ENCODE peak calls at places on chromosome 22, in ten cellular contexts. Q is nephron progenitor cell, R is MM.1S, Y is vagina, S is osteocyte, I is brain microvascular endothelial cell, N is heart left ventricle, P is HL-60, B is esophagus squamous epithelium, W is body of pancreas. A is an unnamed sample.

GRCh38 chr22:33274214-33274828 is 216.1 kb upstream of the SYN3 start:
- DNase-seq in Q (peak), R (no peak), Y (no peak), S (no peak), I (no peak), N (no peak), P (peak), B (no peak), W (no peak), A (peak)

GRCh38 chr22:24325105-24325757 is 54.6 kb downstream of the SPECC1L start:
- DNase-seq in Q (no peak), R (peak), Y (no peak), S (no peak), I (peak), N (no peak), P (peak), B (no peak), W (peak), A (peak)

GRCh38 chr22:38316340-38317236 is 645 bp downstream of the CSNK1E start:
- DNase-seq in Q (peak), R (peak), Y (no peak), S (peak), I (no peak), N (peak), P (peak), B (no peak), W (peak), A (peak)

GRCh38 chr22:39396797-39397195 is 2.8 kb upstream of the TAB1 start:
- DNase-seq in Q (no peak), R (no peak), Y (no peak), S (no peak), I (no peak), N (peak), P (no peak), B (no peak), W (no peak), A (no peak)

GRCh38 chr22:39254789-39255298 is 10.1 kb upstream of the PDGFB start:
- DNase-seq in Q (no peak), R (peak), Y (no peak), S (no peak), I (peak), N (peak), P (no peak), B (no peak), W (no peak), A (peak)

GRCh38 chr22:23227380-23227779 is 47.1 kb downstream of the BCR start:
- DNase-seq in Q (no peak), R (no peak), Y (no peak), S (no peak), I (no peak), N (no peak), P (no peak), B (no peak), W (no peak), A (no peak)

GRCh38 chr22:36405221-36405631 is 17.5 kb upstream of the MYH9 start:
- DNase-seq in Q (no peak), R (peak), Y (no peak), S (no peak), I (no peak), N (no peak), P (peak), B (no peak), W (no peak), A (no peak)

GRCh38 chr22:27846910-27847309 is 45.4 kb upstream of the MN1 start:
- DNase-seq in Q (no peak), R (no peak), Y (peak), S (peak), I (no peak), N (no peak), P (no peak), B (no peak), W (no peak), A (no peak)

GRCh38 chr22:35322126-35322525 is 22.4 kb downstream of the TOM1 start:
- DNase-seq in Q (no peak), R (no peak), Y (no peak), S (no peak), I (no peak), N (peak), P (no peak), B (no peak), W (no peak), A (no peak)

GRCh38 chr22:17980013-17980510 is 44.3 kb downstream of the MICAL3 start:
- DNase-seq in Q (no peak), R (no peak), Y (no peak), S (no peak), I (no peak), N (no peak), P (no peak), B (no peak), W (no peak), A (no peak)

GRCh38 chr22:47205081-47205491 is 442.6 kb downstream of the TBC1D22A start:
- DNase-seq in Q (no peak), R (no peak), Y (no peak), S (peak), I (no peak), N (no peak), P (no peak), B (no peak), W (no peak), A (no peak)

GRCh38 chr22:33402325-33402724 is 344.1 kb upstream of the SYN3 start:
- DNase-seq in Q (no peak), R (no peak), Y (no peak), S (no peak), I (no peak), N (no peak), P (no peak), B (no peak), W (no peak), A (no peak)

GRCh38 chr22:37089451-37089850 is 20.1 kb downstream of the TMPRSS6 start:
- DNase-seq in Q (no peak), R (no peak), Y (no peak), S (no peak), I (no peak), N (no peak), P (no peak), B (no peak), W (no peak), A (no peak)

GRCh38 chr22:38016182-38017078 is 32.1 kb upstream of the SOX10 start:
- DNase-seq in Q (no peak), R (no peak), Y (no peak), S (no peak), I (no peak), N (no peak), P (no peak), B (no peak), W (peak), A (no peak)

GRCh38 chr22:20062043-20062765 is 17.8 kb upstream of the DGCR8 start:
- DNase-seq in Q (no peak), R (no peak), Y (no peak), S (no peak), I (no peak), N (no peak), P (no peak), B (no peak), W (no peak), A (no peak)

GRCh38 chr22:20062766-20063083 is 17.3 kb upstream of the DGCR8 start:
- DNase-seq in Q (no peak), R (no peak), Y (no peak), S (no peak), I (peak), N (no peak), P (no peak), B (no peak), W (no peak), A (no peak)

GRCh38 chr22:20061481-20061861 is 18.6 kb upstream of the DGCR8 start:
- DNase-seq in Q (no peak), R (no peak), Y (no peak), S (no peak), I (no peak), N (no peak), P (no peak), B (no peak), W (no peak), A (no peak)

GRCh38 chr22:20058989-20059770 is 20.9 kb upstream of the DGCR8 start:
- DNase-seq in Q (no peak), R (no peak), Y (no peak), S (no peak), I (no peak), N (no peak), P (no peak), B (no peak), W (no peak), A (no peak)

GRCh38 chr22:20060700-20061480 is 19.2 kb upstream of the DGCR8 start:
- DNase-seq in Q (no peak), R (no peak), Y (no peak), S (no peak), I (no peak), N (no peak), P (no peak), B (no peak), W (no peak), A (no peak)
- TF ChIP-seq CTCF in Q (no peak), R (peak), Y (no peak), S (no peak), I (peak), N (peak), P (no peak), B (no peak), W (no peak), A (no peak)

DNA sequence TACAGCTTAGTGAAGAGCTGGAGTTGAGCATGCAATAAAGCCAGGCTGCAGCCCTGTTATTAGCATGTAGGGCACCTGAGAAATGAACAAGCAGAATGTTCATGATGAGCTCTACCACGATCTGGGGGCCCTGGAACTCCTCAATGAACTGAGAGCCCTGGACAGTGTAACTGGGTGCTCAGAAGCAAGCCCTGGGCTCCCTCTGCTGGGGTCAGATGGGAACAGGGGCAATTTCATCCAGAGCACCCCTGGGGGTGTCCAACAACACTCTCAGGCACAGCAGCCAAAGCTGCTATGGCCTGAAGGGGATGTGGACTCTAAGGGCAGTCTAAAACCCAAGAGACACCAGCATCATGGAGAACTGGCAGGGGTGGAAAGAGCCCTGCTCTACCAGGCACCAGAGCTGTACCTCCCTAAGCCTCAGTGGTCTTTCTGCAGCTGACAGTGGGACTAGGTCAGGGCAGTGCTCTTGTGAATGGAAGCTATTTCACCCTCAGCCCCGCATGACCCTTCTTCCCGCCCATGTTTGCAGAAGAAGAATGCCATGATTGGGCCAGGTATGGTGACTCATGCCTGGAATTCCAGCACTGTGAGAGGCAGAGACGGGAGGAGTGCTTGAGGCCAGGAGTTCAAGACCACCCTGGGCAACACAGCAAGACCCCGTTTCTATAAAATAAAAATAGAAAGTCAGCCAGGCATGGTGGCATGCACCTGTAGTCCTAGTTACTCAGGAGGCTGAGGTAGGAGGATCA is 28.9 kb downstream of the THOC5 start:
- DNase-seq in Q (peak), R (peak), Y (no peak), S (no peak), I (peak), N (no peak), P (peak), B (no peak), W (peak), A (peak)
- TF ChIP-seq CTCF in Q (peak), R (peak), Y (no peak), S (peak), I (peak), N (peak), P (peak), B (peak), W (peak), A (peak)

GRCh38 chr22:20130319-20130718 is 1.3 kb upstream of the ZDHHC8 start:
- DNase-seq in Q (no peak), R (peak), Y (no peak), S (no peak), I (no peak), N (no peak), P (no peak), B (no peak), W (peak), A (no peak)

GRCh38 chr22:20128619-20128901 is 3.0 kb upstream of the ZDHHC8 start:
- DNase-seq in Q (no peak), R (no peak), Y (no peak), S (no peak), I (no peak), N (no peak), P (no peak), B (no peak), W (no peak), A (no peak)

GRCh38 chr22:20127869-20128618 is 3.6 kb upstream of the ZDHHC8 start:
- DNase-seq in Q (no peak), R (no peak), Y (no peak), S (no peak), I (no peak), N (no peak), P (no peak), B (no peak), W (no peak), A (no peak)

GRCh38 chr22:20129747-20130014 is 1.9 kb upstream of the ZDHHC8 start:
- DNase-seq in Q (no peak), R (no peak), Y (no peak), S (no peak), I (no peak), N (no peak), P (no peak), B (no peak), W (no peak), A (no peak)

DNA sequence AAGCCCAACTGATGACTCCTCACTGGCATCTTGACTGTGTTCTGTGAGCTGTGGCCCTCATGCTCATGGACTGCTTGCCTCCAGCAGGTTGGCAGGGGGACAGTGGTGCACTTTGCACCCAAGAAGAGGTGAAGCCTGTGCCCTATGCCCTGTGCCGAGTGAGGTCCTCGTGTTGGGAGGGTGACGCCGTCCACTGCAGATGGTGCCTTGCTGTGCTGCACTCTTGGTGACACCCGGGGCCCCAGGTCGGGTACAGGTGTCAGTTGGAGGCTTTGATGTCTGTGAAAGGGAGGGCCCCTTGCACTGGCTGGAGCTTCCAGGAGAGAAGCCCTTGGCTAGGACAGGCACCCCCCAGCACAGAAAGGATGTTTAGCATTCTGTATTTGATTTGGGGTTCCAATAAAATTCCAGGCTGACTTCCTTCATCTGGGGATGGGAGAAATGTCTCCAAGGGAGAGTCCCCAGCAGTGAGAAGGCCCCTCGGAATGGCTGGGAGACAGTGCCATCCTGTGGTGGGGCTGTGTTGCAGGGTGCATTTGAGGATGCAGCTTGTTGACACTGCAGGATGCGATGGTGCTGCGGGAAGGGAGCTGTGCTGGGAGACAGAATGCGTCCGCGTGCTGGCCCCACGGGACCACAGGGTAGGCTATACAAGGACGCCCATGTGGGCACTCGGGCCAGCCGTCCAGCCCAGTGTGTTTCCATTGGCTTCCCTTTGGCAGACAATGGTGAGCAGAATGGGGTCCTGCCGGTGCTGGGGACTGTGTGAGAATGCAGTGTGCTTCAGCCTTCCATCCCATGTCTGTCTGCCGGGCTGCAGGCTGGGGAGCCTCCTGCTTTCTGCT is 2.5 kb upstream of the ZDHHC8 start:
- DNase-seq in Q (no peak), R (peak), Y (no peak), S (no peak), I (peak), N (no peak), P (peak), B (no peak), W (peak), A (peak)
- TF ChIP-seq CTCF in Q (peak), R (peak), Y (no peak), S (peak), I (peak), N (peak), P (peak), B (peak), W (peak), A (peak)

GRCh38 chr22:43303166-43303565 is 40.0 kb downstream of the SCUBE1 start:
- DNase-seq in Q (no peak), R (no peak), Y (no peak), S (no peak), I (no peak), N (no peak), P (no peak), B (no peak), W (no peak), A (no peak)
- TF ChIP-seq CTCF in Q (no peak), R (no peak), Y (no peak), S (no peak), I (no peak), N (no peak), P (no peak), B (no peak), W (no peak), A (no peak)

DNA sequence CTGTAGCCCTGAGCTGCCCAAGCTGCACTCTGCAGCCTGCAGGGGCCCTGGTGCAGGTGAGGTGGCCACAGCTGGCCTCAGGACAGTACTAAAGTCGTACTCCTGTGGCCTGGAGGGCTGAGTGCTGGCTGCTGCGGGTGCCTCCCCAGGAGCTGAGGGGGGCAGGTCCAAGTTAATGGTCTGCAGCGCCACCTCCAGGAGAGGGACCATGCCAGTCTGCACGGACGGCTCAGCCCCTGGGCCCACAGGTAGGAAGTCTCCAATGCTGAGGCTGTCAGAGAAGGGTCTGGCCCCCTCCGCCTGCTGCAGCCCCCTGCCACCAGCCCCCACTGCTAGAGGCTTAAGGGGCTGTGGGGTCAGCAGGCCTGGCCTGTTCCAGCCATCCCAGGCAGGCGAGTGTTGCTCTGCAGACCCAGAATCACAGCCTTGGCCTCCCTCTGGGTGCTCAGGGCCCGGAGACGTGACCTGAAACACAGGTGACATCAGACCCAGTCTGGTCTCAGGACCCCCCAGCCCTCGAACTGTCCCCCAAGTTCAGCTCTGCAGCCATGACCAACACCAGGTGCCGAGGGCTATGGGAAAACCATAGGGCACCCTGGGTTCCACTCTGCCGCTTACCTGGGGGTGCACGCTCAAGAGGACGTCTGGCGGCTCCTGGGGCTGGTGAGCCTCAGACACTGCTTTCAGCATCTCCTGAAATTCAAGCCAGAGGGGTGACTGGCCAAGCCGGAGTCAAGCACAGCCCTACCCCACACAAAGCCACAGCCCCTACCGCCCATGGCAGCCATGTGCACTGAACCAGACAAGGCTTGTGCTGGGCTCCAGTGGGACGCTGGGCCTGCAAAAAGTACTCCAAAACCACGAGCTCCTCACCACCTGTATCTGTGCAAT is 20.8 kb downstream of the SELENOO start:
- DNase-seq in Q (no peak), R (no peak), Y (no peak), S (no peak), I (no peak), N (no peak), P (no peak), B (no peak), W (no peak), A (no peak)
- TF ChIP-seq CTCF in Q (no peak), R (no peak), Y (no peak), S (no peak), I (no peak), N (no peak), P (no peak), B (no peak), W (no peak), A (no peak)

GRCh38 chr22:45861259-45861658 is 115.7 kb downstream of the WNT7B start:
- DNase-seq in Q (no peak), R (no peak), Y (no peak), S (no peak), I (no peak), N (no peak), P (no peak), B (no peak), W (no peak), A (no peak)
- TF ChIP-seq CTCF in Q (no peak), R (no peak), Y (no peak), S (no peak), I (no peak), N (no peak), P (no peak), B (no peak), W (no peak), A (no peak)

GRCh38 chr22:30555282-30556210 is 9.0 kb upstream of the SEC14L6 start:
- DNase-seq in Q (no peak), R (no peak), Y (no peak), S (no peak), I (no peak), N (no peak), P (no peak), B (no peak), W (no peak), A (no peak)
- TF ChIP-seq CTCF in Q (no peak), R (no peak), Y (no peak), S (no peak), I (peak), N (no peak), P (no peak), B (no peak), W (no peak), A (no peak)

GRCh38 chr22:28937206-28938025 is 54.0 kb downstream of the ZNRF3 start:
- DNase-seq in Q (no peak), R (no peak), Y (no peak), S (no peak), I (no peak), N (no peak), P (no peak), B (no peak), W (no peak), A (no peak)

GRCh38 chr22:28936200-28936599 is 52.8 kb downstream of the ZNRF3 start:
- DNase-seq in Q (no peak), R (no peak), Y (no peak), S (no peak), I (no peak), N (no peak), P (no peak), B (no peak), W (no peak), A (no peak)

GRCh38 chr22:28934026-28934425 is 50.7 kb downstream of the ZNRF3 start:
- DNase-seq in Q (no peak), R (no peak), Y (no peak), S (no peak), I (no peak), N (no peak), P (no peak), B (no peak), W (no peak), A (no peak)

GRCh38 chr22:28935140-28935539 is 51.8 kb downstream of the ZNRF3 start:
- DNase-seq in Q (no peak), R (no peak), Y (no peak), S (no peak), I (no peak), N (no peak), P (no peak), B (no peak), W (no peak), A (no peak)

DNA sequence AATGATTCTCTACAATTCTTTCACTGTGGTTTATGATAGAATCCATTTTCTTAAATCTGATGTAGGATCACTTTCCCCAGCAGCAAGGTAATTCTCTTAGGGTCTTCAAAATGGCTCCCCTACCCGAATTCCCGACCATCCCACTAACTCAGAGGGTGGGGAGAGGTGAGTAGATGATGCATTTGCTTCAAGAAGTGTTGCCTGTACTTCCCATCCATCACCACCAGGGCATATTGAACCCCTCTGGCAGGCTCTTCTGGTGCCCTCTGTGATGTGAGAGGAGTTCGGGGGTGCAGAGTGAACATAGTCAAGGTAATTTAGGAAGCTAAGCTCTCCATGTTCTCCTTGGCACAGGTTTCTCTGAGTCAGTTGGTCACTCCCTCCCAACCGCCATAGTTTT is 52.3 kb downstream of the ZNRF3 start:
- DNase-seq in Q (no peak), R (no peak), Y (no peak), S (no peak), I (no peak), N (no peak), P (no peak), B (no peak), W (no peak), A (no peak)
- TF ChIP-seq CTCF in Q (peak), R (peak), Y (no peak), S (peak), I (peak), N (no peak), P (peak), B (peak), W (no peak), A (no peak)

A was measured in GM20000.